ENCODE peak calls at places on chromosomes 7 and 10, in four cellular contexts. S, Q, J and F are unnamed samples.

GRCh38 chr10:111131168-111131799 is 54.5 kb downstream of the ADRA2A start:
- DNase-seq in Q (no peak), J (peak; percentile 51), S (no peak), F (no peak)

GRCh38 chr10:122786269-122786668 is 59.4 kb downstream of the CUZD1 start:
- DNase-seq in S (no peak), Q (no peak), J (no peak), F (peak; percentile 6)

GRCh38 chr7:54799792-54800191 is 40.8 kb upstream of the SEC61G start:
- DNase-seq in Q (no peak), S (no peak), J (no peak), F (no peak)

GRCh38 chr10:77920495-77920894 is 6.1 kb downstream of the DLG5 start:
- DNase-seq in J (no peak), Q (no peak), S (no peak), F (no peak)

GRCh38 chr7:171912-172515 is 20.4 kb upstream of the FAM20C start:
- DNase-seq in J (no peak), Q (no peak), S (no peak), F (no peak)

GRCh38 chr10:71726673-71727428 is 7.3 kb upstream of the C10orf105 start:
- DNase-seq in J (no peak), S (no peak), Q (peak; percentile 57), F (no peak)

GRCh38 chr10:103966671-103967432 is at the start of gene SLK:
- DNase-seq in S (peak; percentile 74), J (peak; percentile 87), Q (peak; percentile 86), F (peak; percentile 92)

GRCh38 chr7:32155712-32156111 is 85.5 kb upstream of the PDE1C start:
- DNase-seq in J (no peak), Q (no peak), S (no peak), F (no peak)

GRCh38 chr10:3455385-3456334 is 283.1 kb upstream of the PITRM1 start:
- DNase-seq in Q (no peak), J (no peak), S (no peak), F (no peak)